ENCODE peak calls at places on chromosomes 4 and X, in six cellular contexts. I, W, O, H, J and B are unnamed samples.

GRCh38 chr4:186844059-186844681 is 120.5 kb upstream of the FAT1 start:
- DNase-seq in I (no peak), O (peak), W (no peak), J (peak), H (no peak), B (no peak)

GRCh38 chr4:122652379-122652778 is 31.5 kb upstream of the IL21 start:
- DNase-seq in J (no peak), O (no peak), W (no peak), I (peak), H (peak), B (peak)

GRCh38 chr4:56786955-56787354 is 34.5 kb downstream of the SPINK2 start:
- DNase-seq in O (no peak), J (no peak), H (no peak), W (peak), I (peak), B (peak)

GRCh38 chr4:1795304-1796195 is 2.5 kb downstream of the FGFR3 start:
- DNase-seq in J (peak), O (peak), H (no peak), W (no peak), I (peak), B (no peak)

GRCh38 chrX:46574337-46574940 is 874 bp downstream of the CHST7 start:
- DNase-seq in H (no peak), J (no peak), O (no peak), W (no peak), I (no peak), B (no peak)

GRCh38 chr4:125388653-125389052 is 73.9 kb downstream of the FAT4 start:
- DNase-seq in H (no peak), O (no peak), I (no peak), J (no peak), W (no peak), B (no peak)

GRCh38 chr4:79652232-79652631 is 244.2 kb upstream of the GK2 start:
- DNase-seq in W (no peak), J (peak), I (no peak), O (peak), H (no peak), B (no peak)

GRCh38 chrX:78327370-78328048 is at the start of gene CYSLTR1:
- DNase-seq in J (no peak), O (no peak), H (no peak), I (no peak), W (no peak), B (no peak)

GRCh38 chr4:133148690-133149363 is at the start of gene PCDH10:
- DNase-seq in I (peak), O (peak), W (no peak), J (no peak), H (no peak), B (peak)

GRCh38 chr4:107931775-107932321 is 499 bp downstream of the CYP2U1 start:
- DNase-seq in W (no peak), H (no peak), J (no peak), I (no peak), O (peak), B (no peak)

GRCh38 chr4:176193126-176193525 is 2.3 kb downstream of the SPATA4 start:
- DNase-seq in O (no peak), W (no peak), H (no peak), J (no peak), I (no peak), B (no peak)

GRCh38 chr4:165867961-165868360 is 5.1 kb upstream of the TLL1 start:
- DNase-seq in O (no peak), J (no peak), I (no peak), H (no peak), W (no peak), B (no peak)

GRCh38 chrX:40260123-40260751 is 162.5 kb upstream of the BCOR start:
- DNase-seq in I (no peak), O (no peak), W (no peak), H (no peak), J (no peak), B (peak)

GRCh38 chr4:89203902-89204301 is 92.6 kb downstream of the TIGD2 start:
- DNase-seq in W (no peak), O (no peak), J (no peak), I (no peak), H (no peak), B (no peak)

GRCh38 chr4:83110222-83110945 is 4.1 kb downstream of the PLAC8 start:
- DNase-seq in J (no peak), W (peak), O (peak), I (peak), H (peak), B (peak)

GRCh38 chr4:55214172-55214571 is 88.8 kb upstream of the KDR start:
- DNase-seq in H (no peak), I (no peak), W (no peak), O (no peak), J (no peak), B (no peak)

GRCh38 chr4:89000844-89001360 is 56.1 kb downstream of the FAM13A start:
- DNase-seq in J (peak), O (no peak), W (no peak), I (peak), H (no peak), B (no peak)

GRCh38 chr4:138728566-138728965 is 287.0 kb upstream of the NOCT start:
- DNase-seq in J (no peak), O (no peak), W (no peak), I (no peak), H (no peak), B (no peak)

GRCh38 chr4:182968917-182969650 is 51.9 kb upstream of the DCTD start:
- DNase-seq in W (no peak), O (no peak), J (no peak), I (no peak), H (no peak), B (no peak)

GRCh38 chr4:103097112-103097511 is 2.5 kb downstream of the BDH2 start:
- DNase-seq in O (no peak), H (no peak), W (no peak), J (no peak), I (no peak), B (no peak)

GRCh38 chr4:39664828-39665731 is 26.4 kb upstream of the SMIM14 start:
- DNase-seq in J (peak), I (no peak), O (no peak), H (no peak), W (no peak), B (no peak)

GRCh38 chr4:38818441-38818976 is 13.9 kb upstream of the TLR1 start:
- DNase-seq in O (peak), I (no peak), H (no peak), W (no peak), J (no peak), B (no peak)